ENCODE peak calls at places on chromosomes 3 and 15, in eight cellular contexts. N is HCT116, Z is endothelial cell of umbilical vein, K is GM12878, U is HepG2, Q is H1, Y is SK-N-SH, W is K562. E is an unnamed sample.

GRCh38 chr3:185823280-185824044 is 1.4 kb downstream of the IGF2BP2 start:
- DNase-seq in N (no peak), Z (peak; percentile 51), K (no peak), U (no peak), Q (no peak), Y (peak; percentile 68), W (peak; percentile 62), E (no peak)

GRCh38 chr15:66405605-66406004 is 18.9 kb downstream of the MAP2K1 start:
- DNase-seq in N (no peak), Z (peak; percentile 83), K (no peak), U (no peak), Q (no peak), Y (no peak), W (no peak), E (no peak)

GRCh38 chr15:92974183-92974915 is 74.2 kb downstream of the CHD2 start:
- DNase-seq in N (no peak), Z (no peak), K (no peak), U (no peak), Q (no peak), Y (no peak), W (no peak), E (no peak)

GRCh38 chr15:57647791-57648130 is 56.1 kb downstream of the MYZAP start:
- DNase-seq in N (no peak), Z (peak; percentile 51), K (no peak), U (no peak), Q (no peak), Y (no peak), W (no peak), E (no peak)

GRCh38 chr3:59121346-59122144 is 71.7 kb upstream of the CFAP20DC start:
- DNase-seq in N (no peak), Z (no peak), K (no peak), U (no peak), Q (no peak), Y (no peak), W (no peak), E (no peak)

GRCh38 chr3:127350172-127351050 is 62.6 kb upstream of the PRR20G start:
- DNase-seq in N (no peak), Z (no peak), K (no peak), U (no peak), Q (no peak), Y (no peak), W (no peak), E (no peak)

GRCh38 chr15:70196314-70197291 is 98.9 kb upstream of the TLE3 start:
- DNase-seq in N (no peak), Z (no peak), K (peak; percentile 90), U (peak; percentile 89), Q (peak; percentile 64), Y (no peak), W (no peak), E (no peak)

GRCh38 chr3:187063286-187064081 is 75.8 kb downstream of the RPL39L start:
- DNase-seq in N (no peak), Z (no peak), K (no peak), U (peak; percentile 89), Q (no peak), Y (no peak), W (no peak), E (no peak)

GRCh38 chr3:71779674-71780377 is 5.1 kb downstream of the PROK2 start:
- DNase-seq in N (no peak), Z (no peak), K (no peak), U (no peak), Q (no peak), Y (no peak), W (no peak), E (no peak)

GRCh38 chr3:21170964-21171363 is 580.0 kb downstream of the ZNF385D start:
- DNase-seq in N (no peak), Z (no peak), K (no peak), U (no peak), Q (peak; percentile 1), Y (peak; percentile 17), W (no peak), E (no peak)

GRCh38 chr3:149576071-149576564 is 81.7 kb downstream of the WWTR1 start:
- DNase-seq in N (peak; percentile 86), Z (peak; percentile 99), K (no peak), U (peak; percentile 51), Q (no peak), Y (no peak), W (peak; percentile 20), E (peak; percentile 97)

GRCh38 chr3:4426782-4427344 is 40.2 kb downstream of the SUMF1 start:
- DNase-seq in N (peak; percentile 3), Z (peak; percentile 46), K (peak; percentile 91), U (peak; percentile 89), Q (no peak), Y (peak; percentile 61), W (no peak), E (peak; percentile 6)

GRCh38 chr15:40238927-40239591 is at the start of gene PAK6:
- DNase-seq in N (peak; percentile 51), Z (peak; percentile 11), K (no peak), U (no peak), Q (peak; percentile 60), Y (peak; percentile 92), W (peak; percentile 79), E (no peak)

DNA sequence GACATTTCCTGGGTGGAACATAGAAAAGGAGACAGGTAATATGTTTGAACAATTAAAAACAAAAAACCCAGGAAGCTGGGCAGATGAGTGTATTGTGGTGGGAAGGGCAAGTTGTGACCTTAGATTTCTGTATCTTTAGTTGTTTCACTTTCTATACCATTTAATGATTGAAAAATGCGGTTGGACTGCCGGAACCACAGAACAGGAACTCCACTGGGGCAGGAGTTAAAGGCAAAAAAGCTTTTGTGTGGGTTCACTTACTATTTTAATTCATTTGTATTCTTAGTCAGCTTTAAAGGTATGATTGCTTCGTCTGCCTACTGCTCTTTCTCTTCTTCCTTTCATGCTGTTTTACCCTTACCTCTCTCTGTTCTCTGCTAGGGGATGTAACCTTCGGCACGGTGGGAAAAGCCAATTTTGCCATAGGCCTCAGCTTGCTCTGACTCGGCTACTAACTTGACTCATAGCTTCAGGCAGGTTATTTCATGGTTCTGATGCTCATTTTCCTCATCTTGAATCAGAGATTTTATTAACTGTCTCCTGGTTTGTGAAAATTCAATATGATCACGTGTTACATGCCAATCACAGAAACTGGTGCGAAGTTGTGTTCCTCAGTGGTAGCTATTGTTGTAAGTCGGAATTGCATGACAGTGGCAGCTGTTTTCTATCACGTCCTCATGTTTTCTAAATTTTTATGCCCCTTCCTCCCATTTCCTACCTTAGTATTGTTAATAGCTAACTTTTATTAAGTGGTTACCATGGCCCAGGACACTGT is 1.6 kb upstream of the MCTP2 start:
- DNase-seq in N (no peak), Z (no peak), K (peak; percentile 70), U (no peak), Q (no peak), Y (no peak), W (no peak), E (no peak)
- H3K4me3 ChIP-seq in N (peak overlapping the region; percentile 76), Z (no peak overlapping the region), K (peak overlapping the region; percentile 61), U (no peak overlapping the region), Q (no peak overlapping the region), Y (no peak overlapping the region), W (no peak overlapping the region), E (no peak overlapping the region)

GRCh38 chr3:13879102-13879945 is 547 bp downstream of the WNT7A start:
- DNase-seq in N (no peak), Z (no peak), K (no peak), U (no peak), Q (no peak), Y (peak; percentile 66), W (no peak), E (no peak)

GRCh38 chr3:13877911-13878710 is 1.8 kb downstream of the WNT7A start:
- DNase-seq in N (no peak), Z (no peak), K (no peak), U (no peak), Q (no peak), Y (peak; percentile 78), W (peak; percentile 35), E (no peak)

GRCh38 chr3:13879946-13880810 is at the start of gene WNT7A:
- DNase-seq in N (no peak), Z (no peak), K (no peak), U (no peak), Q (no peak), Y (peak; percentile 91), W (peak; percentile 77), E (no peak)

GRCh38 chr3:13880811-13881156 is 913 bp upstream of the WNT7A start:
- DNase-seq in N (no peak), Z (no peak), K (no peak), U (no peak), Q (no peak), Y (no peak), W (no peak), E (no peak)

GRCh38 chr3:13878711-13879101 is 1.2 kb downstream of the WNT7A start:
- DNase-seq in N (no peak), Z (no peak), K (no peak), U (no peak), Q (no peak), Y (peak; percentile 69), W (no peak), E (no peak)
- H3K9ac ChIP-seq in N (peak overlapping the region; percentile 8), Z (no peak overlapping the region), K (no peak overlapping the region), U (no peak overlapping the region), Q (no peak overlapping the region), Y (no peak overlapping the region), W (no peak overlapping the region), E (no peak overlapping the region)

DNA sequence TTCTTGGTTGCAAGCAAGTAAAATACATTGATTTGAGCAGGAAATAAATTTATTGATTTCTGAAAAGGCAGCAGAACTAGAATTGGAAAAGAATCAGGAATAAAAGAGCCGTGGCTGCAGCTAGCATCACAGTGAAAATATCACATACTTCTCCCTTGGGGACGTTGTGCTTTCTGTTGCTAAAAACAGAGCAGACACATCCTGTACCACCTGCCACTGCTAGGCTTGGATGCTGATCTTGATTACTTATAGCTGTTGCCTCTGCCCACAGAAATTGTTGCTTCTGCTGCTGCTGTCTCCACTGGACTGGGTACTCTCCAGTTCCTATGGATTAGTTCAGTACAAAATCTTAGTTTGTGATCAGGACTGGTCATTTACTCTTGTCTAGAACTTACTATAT is 283.8 kb downstream of the C3orf38 start:
- DNase-seq in N (no peak), Z (no peak), K (peak; percentile 35), U (no peak), Q (no peak), Y (no peak), W (no peak), E (no peak)
- TF ChIP-seq POLR2AphosphoS5 in N (no peak), Z (no peak), K (no peak), U (no peak), Q (no peak), Y (no peak), W (no peak), E (no peak)

GRCh38 chr3:99896482-99896881 is 78.8 kb downstream of the CMSS1 start:
- DNase-seq in N (no peak), Z (no peak), K (no peak), U (no peak), Q (no peak), Y (no peak), W (no peak), E (no peak)
- H3K4me3 ChIP-seq in N (no peak overlapping the region), Z (peak overlapping the region; percentile 9), K (no peak overlapping the region), U (no peak overlapping the region), Q (no peak overlapping the region), Y (no peak overlapping the region), W (no peak overlapping the region), E (peak overlapping the region; percentile 63)

E was measured in SK-N-MC.